ENCODE peak calls at places on chromosomes 13 and 19, in eight cellular contexts. K is fibroblast of the aortic adventitia; D is G401; Z is GDM1; E is stimulated activated CD8-positive, alpha-beta memory T cell treated with anti-CD3 and anti-CD28 coated beads, Interleukin-15, amount 100 ng/mL, for 24 hours; P is natural killer cell treated with Interleukin-12 subunit alpha and Interleukin-12 subunit beta and Interleukin-15 and Interleukin-18, amount 100 ng/mL, for 72 hours; G is T-helper 2 cell; W is A172. J is an unnamed sample.

GRCh38 chr19:58229255-58229639 is 533 bp downstream of the ZNF544 start:
- DNase-seq in K (peak; percentile 7), D (peak; percentile 12), Z (no peak), E (no peak), P (no peak), G (no peak), W (no peak), J (peak; percentile 34)

GRCh38 chr13:37407156-37407555 is 191.4 kb downstream of the POSTN start:
- DNase-seq in K (no peak), D (no peak), Z (no peak), E (no peak), P (no peak), G (no peak), W (no peak), J (no peak)

GRCh38 chr13:52374389-52374788 is 31.6 kb downstream of the THSD1 start:
- DNase-seq in K (no peak), D (no peak), Z (no peak), E (no peak), P (no peak), G (no peak), W (no peak), J (no peak)

GRCh38 chr19:48290341-48290922 is 20.6 kb downstream of the ZNF114 start:
- DNase-seq in K (peak; percentile 61), D (peak; percentile 14), Z (no peak), E (no peak), P (no peak), G (no peak), W (peak; percentile 55), J (no peak)

GRCh38 chr19:36140289-36141038 is 598 bp downstream of the CAPNS1 start:
- DNase-seq in K (peak; percentile 42), D (peak; percentile 44), Z (no peak), E (no peak), P (no peak), G (peak; percentile 21), W (peak; percentile 53), J (peak; percentile 36)

GRCh38 chr19:27962260-27962659 is 1250.7 kb downstream of the UQCRFS1 start:
- DNase-seq in K (no peak), D (no peak), Z (no peak), E (no peak), P (no peak), G (no peak), W (no peak), J (no peak)

GRCh38 chr13:102317593-102317992 is 84.3 kb downstream of the FGF14 start:
- DNase-seq in K (peak; percentile 82), D (peak; percentile 100), Z (no peak), E (no peak), P (no peak), G (no peak), W (no peak), J (peak; percentile 71)

GRCh38 chr19:8610928-8611284 is 391 bp upstream of the ADAMTS10 start:
- DNase-seq in K (no peak), D (no peak), Z (no peak), E (no peak), P (no peak), G (no peak), W (no peak), J (no peak)

GRCh38 chr13:50162001-50162400 is 146.8 kb downstream of the KCNRG start:
- DNase-seq in K (peak; percentile 42), D (no peak), Z (no peak), E (no peak), P (no peak), G (no peak), W (no peak), J (no peak)

GRCh38 chr19:51097166-51097736 is 11.0 kb downstream of the CTU1 start:
- DNase-seq in K (peak; percentile 53), D (peak; percentile 61), Z (no peak), E (peak; percentile 51), P (peak; percentile 75), G (peak; percentile 63), W (peak; percentile 27), J (peak; percentile 84)